ENCODE peak calls at places on chromosomes 12 and 14, in four cellular contexts. One of them, this sample, is unnamed.

GRCh38 chr12:106896603-106897002 is 59.1 kb upstream of the TMEM263 start:
- DNase-seq in IMR-90: no peak
- DNase-seq in K562: no peak
- DNase-seq in GM12878: no peak
- DNase-seq in this sample: no peak

GRCh38 chr12:16168078-16168477 is 109.4 kb downstream of the SLC15A5 start:
- DNase-seq in IMR-90: no peak
- DNase-seq in K562: no peak
- DNase-seq in GM12878: no peak
- DNase-seq in this sample: no peak

GRCh38 chr12:91608562-91608961 is 425.9 kb upstream of the DCN start:
- DNase-seq in IMR-90: no peak
- DNase-seq in K562: no peak
- DNase-seq in GM12878: no peak
- DNase-seq in this sample: no peak

GRCh38 chr12:64745259-64745807 is 13.9 kb downstream of the GNS start:
- DNase-seq in IMR-90: no peak
- DNase-seq in K562: no peak
- DNase-seq in GM12878: no peak
- DNase-seq in this sample: no peak

GRCh38 chr12:62248873-62249272 is 11.3 kb upstream of the USP15 start:
- DNase-seq in IMR-90: no peak
- DNase-seq in K562: peak; percentile 12
- DNase-seq in GM12878: no peak
- DNase-seq in this sample: no peak

GRCh38 chr12:80939231-80939950 is 1.7 kb upstream of the LIN7A start:
- DNase-seq in IMR-90: no peak
- DNase-seq in K562: no peak
- DNase-seq in GM12878: no peak
- DNase-seq in this sample: peak; percentile 9

GRCh38 chr12:55930771-55931316 is at the start of gene DGKA:
- DNase-seq in IMR-90: peak; percentile 85
- DNase-seq in K562: peak; percentile 56
- DNase-seq in GM12878: peak; percentile 53
- DNase-seq in this sample: peak; percentile 70

GRCh38 chr12:131092911-131093901 is 139.5 kb downstream of the ADGRD1 start:
- DNase-seq in IMR-90: no peak
- DNase-seq in K562: no peak
- DNase-seq in GM12878: peak; percentile 98
- DNase-seq in this sample: no peak

GRCh38 chr14:73591690-73592448 is at the start of gene ACOT4:
- DNase-seq in IMR-90: peak; percentile 20
- DNase-seq in K562: no peak
- DNase-seq in GM12878: no peak
- DNase-seq in this sample: no peak

GRCh38 chr14:60251877-60252276 is 2.9 kb downstream of the PPM1A start:
- DNase-seq in IMR-90: no peak
- DNase-seq in K562: no peak
- DNase-seq in GM12878: no peak
- DNase-seq in this sample: no peak

GRCh38 chr12:49187184-49187583 is 1.7 kb downstream of the TUBA1A start:
- DNase-seq in IMR-90: peak; percentile 61
- DNase-seq in K562: no peak
- DNase-seq in GM12878: no peak
- DNase-seq in this sample: peak; percentile 50

GRCh38 chr12:53325539-53326061 is 4.2 kb upstream of the AAAS start:
- DNase-seq in IMR-90: no peak
- DNase-seq in K562: no peak
- DNase-seq in GM12878: no peak
- DNase-seq in this sample: peak; percentile 20

GRCh38 chr12:65853489-65854157 is 29.3 kb downstream of the HMGA2 start:
- DNase-seq in IMR-90: peak; percentile 79
- DNase-seq in K562: no peak
- DNase-seq in GM12878: no peak
- DNase-seq in this sample: peak; percentile 62

GRCh38 chr12:114131824-114132223 is 165.7 kb upstream of the RBM19 start:
- DNase-seq in IMR-90: no peak
- DNase-seq in K562: no peak
- DNase-seq in GM12878: no peak
- DNase-seq in this sample: no peak

DNA sequence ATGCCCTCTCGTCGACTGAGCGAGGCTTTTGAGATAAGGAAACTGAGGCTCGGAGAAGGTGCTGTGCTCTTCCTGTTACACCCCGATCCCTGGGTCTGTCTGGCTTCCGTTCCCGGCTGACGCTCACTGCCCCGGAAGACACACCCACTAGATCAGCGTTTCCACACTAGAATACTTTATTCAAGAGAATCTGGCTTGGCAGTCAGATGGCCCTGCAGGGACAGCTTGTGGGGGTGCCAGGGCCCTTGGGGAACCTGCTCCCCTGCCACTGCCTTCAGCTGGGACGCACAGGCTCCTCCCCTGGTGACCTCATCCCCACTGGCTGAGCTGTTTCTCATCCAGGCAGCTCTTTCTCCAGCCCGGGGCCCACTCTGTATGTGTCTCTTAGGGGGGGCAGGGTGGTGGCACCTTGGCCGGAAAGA is 13.7 kb downstream of the PGF start:
- DNase-seq in IMR-90: peak; percentile 57
- DNase-seq in K562: peak; percentile 53
- DNase-seq in GM12878: no peak
- DNase-seq in this sample: peak; percentile 53
- TF ChIP-seq FOS in IMR-90: no peak
- TF ChIP-seq FOS in K562: no peak
- TF ChIP-seq FOS in GM12878: no peak
- TF ChIP-seq FOS in this sample: no peak

DNA sequence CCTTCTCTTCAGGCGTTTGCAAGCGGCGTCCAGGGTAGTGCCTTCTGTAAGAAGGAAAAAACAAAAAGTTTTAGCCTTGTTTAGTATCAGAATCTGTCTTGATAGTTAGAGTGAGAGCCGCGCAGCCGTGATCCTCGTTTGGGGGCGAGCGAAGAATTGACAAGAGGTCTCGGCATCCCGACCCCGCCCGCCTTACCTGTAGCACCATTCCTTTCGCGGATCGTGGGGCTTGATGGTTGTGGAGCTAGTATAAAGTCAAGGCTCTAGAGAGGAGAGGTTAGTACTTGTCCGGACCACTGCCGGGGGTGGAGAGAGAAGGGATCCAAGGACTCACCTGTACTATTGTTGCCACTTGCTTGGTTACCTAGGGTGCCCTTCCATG is 494 bp downstream of the TMTC3 start:
- DNase-seq in IMR-90: no peak
- DNase-seq in K562: peak; percentile 16
- DNase-seq in GM12878: no peak
- DNase-seq in this sample: no peak
- TF ChIP-seq FOS in IMR-90: no peak
- TF ChIP-seq FOS in K562: no peak
- TF ChIP-seq FOS in GM12878: no peak
- TF ChIP-seq FOS in this sample: no peak

GRCh38 chr14:39469094-39469710 is 37.0 kb upstream of the FBXO33 start:
- DNase-seq in IMR-90: no peak
- DNase-seq in K562: no peak
- DNase-seq in GM12878: no peak
- DNase-seq in this sample: peak; percentile 11
- TF ChIP-seq FOS in IMR-90: no peak
- TF ChIP-seq FOS in K562: no peak
- TF ChIP-seq FOS in GM12878: no peak
- TF ChIP-seq FOS in this sample: no peak

GRCh38 chr14:81517798-81518398 is 15.8 kb downstream of the SEL1L start:
- DNase-seq in IMR-90: peak; percentile 67
- DNase-seq in K562: no peak
- DNase-seq in GM12878: no peak
- DNase-seq in this sample: no peak

GRCh38 chr14:81521356-81521755 is 12.3 kb downstream of the SEL1L start:
- DNase-seq in IMR-90: no peak
- DNase-seq in K562: no peak
- DNase-seq in GM12878: no peak
- DNase-seq in this sample: no peak

GRCh38 chr14:81516941-81517797 is 16.5 kb downstream of the SEL1L start:
- DNase-seq in IMR-90: peak; percentile 76
- DNase-seq in K562: no peak
- DNase-seq in GM12878: no peak
- DNase-seq in this sample: peak; percentile 35

GRCh38 chr14:81523016-81523415 is 10.6 kb downstream of the SEL1L start:
- DNase-seq in IMR-90: no peak
- DNase-seq in K562: no peak
- DNase-seq in GM12878: no peak
- DNase-seq in this sample: no peak

GRCh38 chr14:81519200-81519998 is 14.3 kb downstream of the SEL1L start:
- DNase-seq in IMR-90: no peak
- DNase-seq in K562: no peak
- DNase-seq in GM12878: peak; percentile 31
- DNase-seq in this sample: peak; percentile 58
- TF ChIP-seq FOS in IMR-90: no peak
- TF ChIP-seq FOS in K562: no peak
- TF ChIP-seq FOS in GM12878: no peak
- TF ChIP-seq FOS in this sample: no peak

DNA sequence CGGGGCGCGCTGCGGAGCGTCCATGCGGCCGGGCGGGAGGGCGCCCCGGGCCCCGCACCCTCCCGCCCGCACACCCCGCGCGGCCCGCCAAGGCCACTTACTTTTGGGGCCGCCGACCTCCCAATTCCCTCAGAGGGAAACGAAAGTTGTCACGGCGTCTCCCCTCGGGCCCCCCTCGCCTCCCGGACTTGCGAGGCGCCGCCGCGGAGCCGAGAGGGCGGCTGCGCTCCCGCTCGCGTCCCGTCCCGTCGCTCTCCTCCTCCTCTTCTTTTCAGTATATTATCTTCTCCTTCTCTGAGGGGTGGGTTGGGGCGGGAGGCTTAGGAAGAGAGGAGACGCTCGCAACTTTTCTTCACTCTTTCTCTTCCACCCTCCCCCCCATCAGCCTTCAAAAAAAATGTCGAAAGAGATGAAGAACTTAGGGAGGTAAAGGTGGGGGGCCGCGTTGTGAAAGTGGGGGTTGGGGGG is 613 bp downstream of the DUSP16 start:
- DNase-seq in IMR-90: peak; percentile 18
- DNase-seq in K562: peak; percentile 59
- DNase-seq in GM12878: no peak
- DNase-seq in this sample: peak; percentile 29
- TF ChIP-seq FOS in IMR-90: no peak
- TF ChIP-seq FOS in K562: no peak
- TF ChIP-seq FOS in GM12878: no peak
- TF ChIP-seq FOS in this sample: no peak

DNA sequence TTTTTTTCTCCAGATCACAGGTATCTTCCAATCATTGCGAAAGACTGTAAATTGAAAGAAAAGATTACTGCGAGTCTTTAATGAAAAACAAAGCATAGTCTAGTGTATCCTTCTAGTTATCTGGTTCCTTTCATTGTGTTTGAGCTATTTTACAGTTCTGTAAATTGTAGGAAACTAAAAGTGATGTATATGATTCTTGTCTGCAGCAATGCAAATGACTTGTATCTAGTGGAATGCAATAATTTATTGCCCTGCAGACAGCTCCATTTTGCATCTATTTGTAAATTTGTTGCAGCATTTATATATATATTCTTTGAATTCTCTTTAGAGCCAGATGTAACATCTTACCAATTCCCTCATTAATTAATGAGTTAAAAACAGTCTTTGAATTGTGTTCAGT is 218.1 kb downstream of the AEBP2 start:
- DNase-seq in IMR-90: peak; percentile 11
- DNase-seq in K562: no peak
- DNase-seq in GM12878: no peak
- DNase-seq in this sample: no peak
- TF ChIP-seq FOS in IMR-90: no peak
- TF ChIP-seq FOS in K562: no peak
- TF ChIP-seq FOS in GM12878: no peak
- TF ChIP-seq FOS in this sample: no peak

GRCh38 chr14:20886091-20886490 is 5.1 kb upstream of the RNASE3 start:
- DNase-seq in IMR-90: no peak
- DNase-seq in K562: no peak
- DNase-seq in GM12878: no peak
- DNase-seq in this sample: no peak
- TF ChIP-seq FOS in IMR-90: no peak
- TF ChIP-seq FOS in K562: no peak
- TF ChIP-seq FOS in GM12878: no peak
- TF ChIP-seq FOS in this sample: no peak

GRCh38 chr12:19234991-19235876 is 105.7 kb downstream of the PLEKHA5 start:
- DNase-seq in IMR-90: peak; percentile 67
- DNase-seq in K562: no peak
- DNase-seq in GM12878: no peak
- DNase-seq in this sample: peak; percentile 31
- TF ChIP-seq FOS in IMR-90: no peak
- TF ChIP-seq FOS in K562: no peak
- TF ChIP-seq FOS in GM12878: no peak
- TF ChIP-seq FOS in this sample: no peak

This sample was measured in endothelial cell of umbilical vein.